ENCODE peak calls at places on chromosome 17, in eight cellular contexts. E is BE2C; Q is CD8-positive, alpha-beta T cell; L is PC-3; U is spleen; W is ascending aorta; M is HL-60; H is prostate gland. X is an unnamed sample.

GRCh38 chr17:16486373-16487250 is 5.4 kb downstream of the LRRC75A start:
- DNase-seq in L (peak; percentile 96), H (peak; percentile 92), E (peak; percentile 71), W (peak; percentile 83), U (no peak), M (no peak), Q (no peak), X (no peak)

GRCh38 chr17:50676065-50676975 is 31.4 kb downstream of the ANKRD40 start:
- DNase-seq in Q (no peak), U (no peak), L (peak; percentile 56), H (no peak), M (no peak), W (no peak), E (peak; percentile 1), X (no peak)

GRCh38 chr17:51833045-51833444 is 325.5 kb downstream of the CA10 start:
- DNase-seq in H (no peak), M (no peak), W (no peak), E (no peak), U (no peak), Q (no peak), L (no peak), X (no peak)

GRCh38 chr17:71792966-71793365 is 327.9 kb upstream of the SOX9 start:
- DNase-seq in M (no peak), E (no peak), U (no peak), L (peak; percentile 95), W (no peak), H (no peak), Q (no peak), X (no peak)

GRCh38 chr17:31061678-31062077 is 33.1 kb upstream of the NF1 start:
- DNase-seq in M (no peak), H (no peak), E (peak; percentile 5), W (no peak), Q (no peak), U (no peak), L (no peak), X (no peak)

GRCh38 chr17:62737513-62737912 is 70.6 kb downstream of the MARCHF10 start:
- DNase-seq in Q (no peak), E (no peak), L (no peak), W (no peak), H (no peak), U (no peak), M (no peak), X (no peak)

GRCh38 chr17:1576500-1576899 is 13.9 kb upstream of the PITPNA start:
- DNase-seq in W (no peak), Q (no peak), U (peak; percentile 84), L (no peak), H (no peak), E (no peak), M (no peak), X (no peak)

GRCh38 chr17:2853722-2854580 is 57.7 kb downstream of the RAP1GAP2 start:
- DNase-seq in E (peak; percentile 27), W (no peak), U (peak; percentile 79), Q (peak; percentile 51), L (peak; percentile 34), H (peak; percentile 16), M (no peak), X (peak; percentile 41)

GRCh38 chr17:1143573-1143972 is 36.2 kb downstream of the ABR start:
- DNase-seq in U (no peak), Q (no peak), L (no peak), M (no peak), H (no peak), W (no peak), E (peak; percentile 56), X (peak; percentile 74)

GRCh38 chr17:70621593-70621992 is 452.3 kb downstream of the KCNJ2 start:
- DNase-seq in Q (no peak), H (no peak), M (no peak), L (no peak), U (no peak), E (no peak), W (no peak), X (no peak)

GRCh38 chr17:17931159-17931558 is 41.0 kb downstream of the TOM1L2 start:
- DNase-seq in L (no peak), Q (no peak), H (no peak), M (no peak), U (no peak), W (no peak), E (no peak), X (no peak)

GRCh38 chr17:48611213-48611612 is 396 bp upstream of the HOXB7 start:
- DNase-seq in M (no peak), U (no peak), W (no peak), L (no peak), E (no peak), H (no peak), Q (no peak), X (no peak)

GRCh38 chr17:28749516-28750177 is 5.8 kb downstream of the TRAF4 start:
- DNase-seq in E (no peak), M (no peak), L (no peak), H (no peak), Q (no peak), W (no peak), U (peak; percentile 79), X (no peak)

GRCh38 chr17:56679767-56680422 is 86.4 kb downstream of the NOG start:
- DNase-seq in W (no peak), H (no peak), Q (no peak), L (peak; percentile 80), M (no peak), E (no peak), U (no peak), X (no peak)

GRCh38 chr17:12789976-12790805 is 893 bp downstream of the ARHGAP44 start:
- DNase-seq in M (no peak), U (peak; percentile 74), L (no peak), W (no peak), Q (no peak), H (peak; percentile 7), E (no peak), X (peak; percentile 48)

GRCh38 chr17:28973414-28973813 is 22.1 kb upstream of the PHF12 start:
- DNase-seq in L (no peak), M (no peak), U (no peak), Q (no peak), E (peak; percentile 73), H (no peak), W (no peak), X (no peak)

GRCh38 chr17:67025216-67025792 is 19.1 kb upstream of the CACNG1 start:
- DNase-seq in W (no peak), H (no peak), U (no peak), E (no peak), L (no peak), M (no peak), Q (no peak), X (no peak)

GRCh38 chr17:69900829-69901228 is 174.2 kb upstream of the KCNJ16 start:
- DNase-seq in U (no peak), Q (no peak), W (peak; percentile 71), E (no peak), H (no peak), M (no peak), L (no peak), X (no peak)

GRCh38 chr17:50837286-50837979 is 2.0 kb downstream of the WFIKKN2 start:
- DNase-seq in M (no peak), W (peak; percentile 56), L (no peak), E (no peak), H (no peak), U (no peak), Q (no peak), X (no peak)

GRCh38 chr17:35170968-35171771 is 23.0 kb downstream of the SLC35G3 start:
- DNase-seq in U (no peak), H (no peak), E (no peak), M (no peak), Q (peak; percentile 62), W (peak; percentile 55), L (peak; percentile 64), X (no peak)

GRCh38 chr17:17480593-17481148 is 3.9 kb downstream of the MED9 start:
- DNase-seq in Q (no peak), L (no peak), H (no peak), U (no peak), M (no peak), E (no peak), W (no peak), X (no peak)

GRCh38 chr17:858941-859452 is 76.8 kb downstream of the MRM3 start:
- DNase-seq in W (no peak), M (no peak), E (no peak), L (no peak), Q (no peak), H (peak; percentile 47), U (no peak), X (no peak)

GRCh38 chr17:70848785-70849184 is 679.5 kb downstream of the KCNJ2 start:
- DNase-seq in U (no peak), M (no peak), W (no peak), L (peak; percentile 74), Q (no peak), E (no peak), H (no peak), X (no peak)

GRCh38 chr17:42566873-42567573 is at the start of gene MLX:
- DNase-seq in H (peak; percentile 90), E (peak; percentile 96), L (peak; percentile 81), W (peak; percentile 97), M (peak; percentile 95), U (peak; percentile 98), Q (peak; percentile 96), X (peak; percentile 96)
- TF ChIP-seq CTCF in H (peak; percentile 31), E (no peak), L (no peak), W (no peak), M (no peak), U (no peak), Q (no peak), X (no peak)

GRCh38 chr17:78709688-78710290 is 72.3 kb downstream of the CYTH1 start:
- DNase-seq in H (no peak), L (no peak), Q (no peak), E (no peak), W (no peak), U (no peak), M (no peak), X (no peak)
- TF ChIP-seq CTCF in H (no peak), L (no peak), Q (no peak), E (no peak), W (no peak), U (no peak), M (no peak), X (no peak)

GRCh38 chr17:81471804-81472456 is 40.7 kb downstream of the ACTG1 start:
- DNase-seq in Q (no peak), M (no peak), E (peak; percentile 56), L (no peak), U (no peak), H (peak; percentile 42), W (no peak), X (no peak)
- TF ChIP-seq CTCF in Q (no peak), M (no peak), E (no peak), L (no peak), U (peak; percentile 37), H (peak; percentile 42), W (no peak), X (no peak)

DNA sequence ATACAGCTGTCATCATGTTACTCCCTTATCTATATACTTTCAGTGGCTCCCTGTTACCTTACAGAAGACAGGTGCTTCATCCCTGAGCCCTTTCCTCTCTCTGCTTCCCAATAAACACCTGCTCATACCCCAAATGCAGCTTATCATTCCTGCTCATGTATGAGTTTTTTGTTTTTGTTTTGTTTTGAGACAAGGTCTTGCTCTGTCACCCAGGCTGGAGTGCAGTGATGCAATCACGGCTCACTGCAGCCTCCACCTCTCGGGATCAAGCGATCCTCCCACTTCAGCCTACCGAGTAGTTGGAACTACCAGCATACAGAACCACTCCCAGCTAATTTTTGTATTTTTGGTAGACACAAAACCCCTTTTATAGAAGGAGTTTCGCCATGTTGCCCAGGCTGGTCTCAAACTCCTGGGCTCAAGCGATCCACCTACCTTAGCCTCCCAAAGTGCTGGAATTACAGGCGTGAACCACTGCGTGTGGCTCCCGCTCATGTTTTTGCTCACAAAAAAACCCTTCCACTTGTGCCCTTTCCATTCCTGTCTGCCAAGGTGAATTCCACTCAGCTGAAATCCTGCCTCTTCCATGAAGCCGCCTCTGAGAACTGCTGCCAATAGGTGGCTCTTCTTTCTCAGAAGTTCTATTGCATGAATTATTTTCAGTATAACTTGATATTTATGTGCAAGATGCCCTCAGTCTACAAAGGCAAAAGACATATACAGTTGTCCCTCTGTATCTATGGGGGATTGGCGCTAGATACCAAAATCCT is 7.9 kb upstream of the RNF157 start:
- DNase-seq in U (no peak), Q (no peak), L (peak; percentile 43), H (no peak), M (no peak), E (no peak), W (no peak), X (no peak)
- TF ChIP-seq CTCF in U (no peak), Q (no peak), L (peak; percentile 65), H (peak; percentile 29), M (no peak), E (peak; percentile 11), W (no peak), X (no peak)